ENCODE peak calls at places on chromosomes 11 and 22, in ten cellular contexts. E is tibial artery; O is NCI-H2081 treated with DMSO at 0.1 percent for 48 hours; Z is activated T-cell treated with anti-CD3 and anti-CD28 coated beads, Interleukin-2, amount 50 U/mL, for 72 hours; T is brain microvascular endothelial cell; U is Calu3; Y is fibroblast of the aortic adventitia; Q is left ventricle myocardium inferior; L is stimulated activated CD4-positive, alpha-beta T cell treated with anti-CD3 and anti-CD28 coated beads, Interleukin-4, amount 100 ng/mL, for 4 hours; M is fibroblast of mammary gland. D is an unnamed sample.

GRCh38 chr22:28899199-28899853 is 16.0 kb downstream of the ZNRF3 start:
- DNase-seq in E (no peak), O (no peak), Z (peak; percentile 28), T (no peak), U (no peak), Y (no peak), Q (no peak), L (peak; percentile 11), M (no peak), D (no peak)

GRCh38 chr11:65487467-65488272 is 11.2 kb upstream of the MALAT1 start:
- DNase-seq in E (peak; percentile 100), O (peak; percentile 98), Z (peak; percentile 39), T (peak; percentile 100), U (peak; percentile 97), Y (peak; percentile 100), Q (peak; percentile 99), L (no peak), M (peak; percentile 100), D (peak; percentile 76)

GRCh38 chr11:15969281-15969680 is 387.1 kb downstream of the SOX6 start:
- DNase-seq in E (peak; percentile 64), O (no peak), Z (no peak), T (peak; percentile 88), U (peak; percentile 56), Y (peak; percentile 91), Q (peak; percentile 50), L (no peak), M (peak; percentile 92), D (peak; percentile 51)

GRCh38 chr11:116793476-116794096 is 1.9 kb upstream of the APOA5 start:
- DNase-seq in E (no peak), O (no peak), Z (no peak), T (no peak), U (no peak), Y (no peak), Q (no peak), L (no peak), M (peak; percentile 33), D (no peak)

GRCh38 chr11:57615308-57615707 is 17.8 kb downstream of the SERPING1 start:
- DNase-seq in E (no peak), O (no peak), Z (no peak), T (no peak), U (no peak), Y (no peak), Q (no peak), L (no peak), M (no peak), D (no peak)

GRCh38 chr11:73852049-73852448 is 24.6 kb downstream of the COA4 start:
- DNase-seq in E (no peak), O (no peak), Z (no peak), T (no peak), U (no peak), Y (no peak), Q (no peak), L (no peak), M (no peak), D (no peak)

GRCh38 chr11:12137938-12138731 is 27.7 kb downstream of the MICAL2 start:
- DNase-seq in E (peak; percentile 71), O (no peak), Z (no peak), T (peak; percentile 89), U (no peak), Y (peak; percentile 74), Q (no peak), L (no peak), M (peak; percentile 100), D (no peak)

GRCh38 chr22:19041403-19042074 is 80.7 kb downstream of the DGCR2 start:
- DNase-seq in E (peak; percentile 15), O (no peak), Z (no peak), T (no peak), U (no peak), Y (no peak), Q (no peak), L (no peak), M (no peak), D (no peak)

GRCh38 chr22:24089951-24090350 is 78.8 kb downstream of the CABIN1 start:
- DNase-seq in E (no peak), O (no peak), Z (no peak), T (no peak), U (no peak), Y (no peak), Q (no peak), L (no peak), M (no peak), D (no peak)

GRCh38 chr11:19953342-19953741 is 206.9 kb downstream of the DBX1 start:
- DNase-seq in E (no peak), O (no peak), Z (no peak), T (peak; percentile 51), U (no peak), Y (peak; percentile 71), Q (no peak), L (no peak), M (peak; percentile 87), D (no peak)

GRCh38 chr22:17770180-17771077 is 3.8 kb downstream of the BID start:
- DNase-seq in E (no peak), O (no peak), Z (no peak), T (no peak), U (no peak), Y (no peak), Q (no peak), L (no peak), M (no peak), D (no peak)

GRCh38 chr11:92225563-92226308 is 1.1 kb downstream of the FAT3 start:
- DNase-seq in E (peak; percentile 36), O (no peak), Z (no peak), T (no peak), U (peak; percentile 10), Y (no peak), Q (no peak), L (no peak), M (no peak), D (no peak)

GRCh38 chr11:96241351-96241841 is 101.6 kb downstream of the MAML2 start:
- DNase-seq in E (no peak), O (no peak), Z (no peak), T (no peak), U (peak; percentile 29), Y (no peak), Q (no peak), L (no peak), M (no peak), D (no peak)

GRCh38 chr22:27919943-27920755 is 1.1 kb upstream of the PITPNB start:
- DNase-seq in E (peak; percentile 47), O (no peak), Z (no peak), T (peak; percentile 46), U (no peak), Y (peak; percentile 72), Q (no peak), L (no peak), M (peak; percentile 86), D (peak; percentile 16)

GRCh38 chr11:8692417-8692816 is 9.8 kb downstream of the RPL27A start:
- DNase-seq in E (no peak), O (no peak), Z (no peak), T (no peak), U (no peak), Y (no peak), Q (no peak), L (no peak), M (no peak), D (no peak)

GRCh38 chr11:62602141-62603071 is 741 bp upstream of the MTA2 start:
- DNase-seq in E (peak; percentile 86), O (no peak), Z (no peak), T (no peak), U (peak; percentile 52), Y (peak; percentile 57), Q (peak; percentile 74), L (peak; percentile 40), M (peak; percentile 52), D (peak; percentile 26)

GRCh38 chr11:86671386-86672006 is 920 bp downstream of the ME3 start:
- DNase-seq in E (peak; percentile 75), O (no peak), Z (peak; percentile 28), T (no peak), U (no peak), Y (peak; percentile 34), Q (peak; percentile 88), L (peak; percentile 16), M (peak; percentile 41), D (peak; percentile 48)